ENCODE peak calls at places on chromosomes 13 and 19, in four cellular contexts. R, T, L and G are unnamed samples.

GRCh38 chr19:21604351-21604926 is 99.0 kb downstream of the ZNF429 start:
- DNase-seq in R (no peak), T (no peak), L (no peak), G (no peak)

GRCh38 chr13:37618554-37618953 is 20.0 kb upstream of the POSTN start:
- DNase-seq in R (no peak), T (no peak), L (no peak), G (no peak)

GRCh38 chr19:31675187-31675913 is 326.1 kb upstream of the TSHZ3 start:
- DNase-seq in R (no peak), T (no peak), L (no peak), G (no peak)

GRCh38 chr19:46017874-46018675 is 4.8 kb downstream of the PGLYRP1 start:
- DNase-seq in R (no peak), T (no peak), L (no peak), G (no peak)

GRCh38 chr13:106110241-106110855 is 425.1 kb downstream of the EFNB2 start:
- DNase-seq in R (no peak), T (no peak), L (no peak), G (no peak)

GRCh38 chr13:52348081-52348480 is 57.9 kb downstream of the THSD1 start:
- DNase-seq in R (no peak), T (peak; percentile 34), L (no peak), G (no peak)

GRCh38 chr19:15251010-15251748 is 18.9 kb upstream of the EPHX3 start:
- DNase-seq in R (no peak), T (no peak), L (no peak), G (no peak)

GRCh38 chr13:45847554-45848224 is 3.9 kb downstream of the SIAH3 start:
- DNase-seq in R (peak; percentile 26), T (no peak), L (no peak), G (no peak)

DNA sequence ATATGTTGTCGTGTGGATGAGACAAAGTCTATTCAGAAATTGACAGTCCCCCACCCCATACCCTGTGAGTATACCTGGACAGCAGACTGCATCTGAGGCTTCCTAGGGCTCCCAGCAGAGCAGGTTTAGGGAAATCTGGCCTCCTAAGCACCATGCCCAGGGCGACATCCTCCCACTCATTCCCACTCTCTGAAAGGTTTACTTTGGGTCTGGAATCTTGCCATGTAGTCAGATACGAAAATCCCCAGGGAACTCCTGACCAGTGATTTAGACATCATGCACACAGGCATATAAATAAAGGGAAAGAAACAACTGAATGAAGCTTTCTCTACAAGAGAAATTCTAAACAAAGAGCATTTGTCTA is 717 bp upstream of the NALCN start:
- DNase-seq in R (no peak), T (no peak), L (no peak), G (no peak)
- H3K4me3 ChIP-seq in R (peak overlapping the region; percentile 59), T (no peak overlapping the region), L (peak overlapping the region; percentile 44), G (peak overlapping the region; percentile 62)

DNA sequence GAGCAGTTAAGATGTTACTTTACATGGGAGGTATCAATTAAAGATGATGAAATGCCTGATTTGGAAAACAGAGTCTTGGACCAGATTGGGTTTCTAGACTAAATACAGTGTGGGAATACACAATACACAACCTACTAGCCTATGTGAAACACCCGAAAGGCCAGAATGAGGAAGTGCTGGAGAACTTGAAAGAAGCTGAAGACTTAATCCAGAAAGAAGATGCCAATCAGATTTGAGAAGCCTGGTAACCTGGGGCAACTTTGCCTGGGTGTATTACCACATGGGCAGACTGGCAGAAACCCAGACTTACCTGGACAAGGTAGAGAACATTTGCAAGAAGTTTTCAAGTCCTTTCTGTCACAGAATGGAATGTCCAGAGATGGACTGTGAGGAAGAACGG is 43.2 kb downstream of the N4BP2L1 start:
- DNase-seq in R (no peak), T (no peak), L (no peak), G (no peak)
- TF ChIP-seq POLR2AphosphoS5 in R (no peak), T (no peak), L (no peak), G (no peak)

GRCh38 chr19:36151144-36152051 is 849 bp downstream of the COX7A1 start:
- DNase-seq in R (no peak), T (no peak), L (no peak), G (peak; percentile 85)

GRCh38 chr19:36149673-36150406 is 2.4 kb downstream of the COX7A1 start:
- DNase-seq in R (no peak), T (no peak), L (no peak), G (peak; percentile 85)

GRCh38 chr19:36152061-36152885 is at the start of gene COX7A1:
- DNase-seq in R (no peak), T (no peak), L (no peak), G (peak; percentile 85)

GRCh38 chr19:36150586-36150985 is 1.7 kb downstream of the COX7A1 start:
- DNase-seq in R (no peak), T (no peak), L (no peak), G (no peak)

DNA sequence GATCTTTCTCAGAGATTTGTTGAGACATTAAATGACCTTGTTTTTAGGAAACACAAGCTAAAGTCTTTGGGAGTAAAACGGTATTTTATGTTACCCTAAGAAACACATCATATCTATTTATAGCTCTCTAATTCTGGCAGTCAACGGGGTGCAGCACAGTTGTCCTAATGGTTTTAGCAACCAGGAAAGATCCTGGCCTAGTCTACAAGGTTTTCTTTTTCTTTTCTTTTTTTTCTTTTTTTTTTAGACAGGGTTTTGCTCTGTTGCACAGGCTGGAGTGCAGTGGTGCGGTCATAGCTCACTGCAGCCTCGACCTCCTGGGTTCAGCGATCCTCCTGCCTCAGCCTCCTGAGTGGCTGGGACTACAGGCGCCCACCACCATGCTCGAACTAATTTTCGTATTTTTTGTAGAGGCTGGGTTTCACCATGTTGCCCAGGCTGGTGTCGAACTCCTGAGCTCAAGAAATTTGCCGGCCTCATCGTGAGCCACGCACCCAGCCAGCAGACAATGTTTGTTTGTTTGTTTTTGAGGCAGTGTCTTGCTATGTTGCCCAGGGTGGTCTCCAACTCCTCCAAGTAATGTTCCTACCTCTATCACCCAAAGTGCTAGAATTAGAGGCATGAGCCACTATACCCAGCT is 759 bp upstream of the COX7A1 start:
- DNase-seq in R (no peak), T (no peak), L (no peak), G (no peak)
- H3K4me3 ChIP-seq in R (peak overlapping the region; percentile 50), T (no peak overlapping the region), L (peak overlapping the region; percentile 63), G (peak overlapping the region; percentile 53)

DNA sequence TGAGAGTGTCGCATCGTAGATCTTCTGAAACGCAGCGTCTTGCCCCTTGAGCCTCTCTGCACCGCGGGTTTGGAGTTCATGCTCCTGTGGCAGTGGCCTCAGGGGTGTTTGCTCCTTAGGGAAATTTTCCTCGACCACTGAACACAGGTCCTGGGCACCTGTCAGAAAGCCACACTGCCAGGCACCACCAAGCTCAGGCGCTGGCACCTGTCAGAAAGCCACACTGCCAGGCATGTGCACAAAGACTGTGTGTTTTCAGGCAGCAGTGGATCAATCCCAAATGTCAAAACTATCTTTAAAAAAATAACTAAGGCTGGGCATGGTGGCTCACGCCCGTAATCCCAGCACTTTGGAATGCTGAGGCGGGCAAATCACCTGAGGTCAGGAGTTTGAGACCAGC is 87.1 kb downstream of the ATP11A start:
- DNase-seq in R (no peak), T (no peak), L (no peak), G (peak; percentile 40)
- TF ChIP-seq POLR2AphosphoS5 in R (no peak), T (no peak), L (no peak), G (no peak)

DNA sequence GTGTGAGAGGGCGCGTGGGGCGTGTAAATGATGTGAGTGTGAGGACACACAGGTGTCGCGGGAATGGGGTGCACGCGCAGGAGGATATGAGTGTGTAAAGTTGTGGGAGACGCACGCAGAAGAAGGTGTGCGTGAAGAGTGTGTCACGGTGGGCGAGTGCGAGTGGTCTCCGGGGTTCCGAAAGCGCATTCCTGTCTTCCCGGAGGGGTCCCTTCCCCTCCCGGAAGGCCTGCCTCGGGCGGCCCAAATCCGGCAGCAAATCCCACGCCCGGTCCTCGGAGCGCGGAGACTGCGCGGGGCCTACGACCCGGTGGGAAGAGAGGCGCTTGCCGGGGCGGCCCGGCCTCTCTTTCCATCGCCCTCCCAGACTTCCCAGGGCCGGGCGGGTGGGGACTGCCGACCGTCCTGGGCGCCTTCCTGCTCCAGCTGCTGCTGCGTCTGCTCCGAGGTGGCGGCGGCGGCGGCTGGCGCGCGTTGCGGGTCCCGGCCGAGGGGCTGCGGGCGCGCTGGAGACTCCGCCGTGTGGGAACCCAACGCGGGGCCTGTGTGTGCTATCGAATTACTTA is 2.1 kb downstream of the ZIC5 start:
- DNase-seq in R (no peak), T (no peak), L (no peak), G (no peak)
- H3K4me3 ChIP-seq in R (peak overlapping the region; percentile 51), T (peak overlapping the region; percentile 79), L (peak overlapping the region; percentile 14), G (peak overlapping the region; percentile 47)

GRCh38 chr19:13781547-13781946 is 7.3 kb downstream of the C19orf53 start:
- DNase-seq in R (peak; percentile 62), T (peak; percentile 54), L (no peak), G (peak; percentile 89)
- TF ChIP-seq POLR2AphosphoS5 in R (peak; percentile 27), T (peak; percentile 38), L (peak; percentile 65), G (no peak)

GRCh38 chr19:49150944-49151243 is 4.3 kb downstream of the HRC start:
- DNase-seq in R (no peak), T (no peak), L (no peak), G (no peak)
- H3K4me3 ChIP-seq in R (peak overlapping the region; percentile 82), T (peak overlapping the region; percentile 90), L (peak overlapping the region; percentile 55), G (peak overlapping the region; percentile 69)

GRCh38 chr13:43303040-43303729 is 279.8 kb downstream of the DNAJC15 start:
- DNase-seq in R (peak; percentile 78), T (no peak), L (no peak), G (no peak)
- TF ChIP-seq POLR2AphosphoS5 in R (no peak), T (no peak), L (no peak), G (no peak)